ENCODE peak calls at places on chromosomes 16 and 17, in seven cellular contexts. One of them, this sample, is unnamed.

GRCh38 chr16:88617268-88618031 is 20.9 kb upstream of the IL17C start:
- DNase-seq in AG08396: no peak
- DNase-seq in stimulated activated CD8-positive, alpha-beta memory T cell treated with anti-CD3 and anti-CD28 coated beads, Interleukin-7, amount 100 ng/mL, for 24 hours: no peak
- DNase-seq in AG09309: no peak
- DNase-seq in activated CD8-positive, alpha-beta T cell treated with anti-CD3 and anti-CD28 coated beads, Interleukin-2, amount 10 ng/mL, durations not matched to agents 7 days and 5 days: no peak
- DNase-seq in CD8-positive, alpha-beta memory T cell: no peak
- DNase-seq in heart right ventricle: no peak
- DNase-seq in this sample: no peak

GRCh38 chr16:12091569-12092346 is 115.2 kb downstream of the SNX29 start:
- DNase-seq in AG08396: no peak
- DNase-seq in stimulated activated CD8-positive, alpha-beta memory T cell treated with anti-CD3 and anti-CD28 coated beads, Interleukin-7, amount 100 ng/mL, for 24 hours: no peak
- DNase-seq in AG09309: no peak
- DNase-seq in activated CD8-positive, alpha-beta T cell treated with anti-CD3 and anti-CD28 coated beads, Interleukin-2, amount 10 ng/mL, durations not matched to agents 7 days and 5 days: no peak
- DNase-seq in CD8-positive, alpha-beta memory T cell: no peak
- DNase-seq in heart right ventricle: no peak
- DNase-seq in this sample: no peak

GRCh38 chr17:34762078-34762477 is 182.7 kb downstream of the TMEM132E start:
- DNase-seq in AG08396: no peak
- DNase-seq in stimulated activated CD8-positive, alpha-beta memory T cell treated with anti-CD3 and anti-CD28 coated beads, Interleukin-7, amount 100 ng/mL, for 24 hours: no peak
- DNase-seq in AG09309: no peak
- DNase-seq in activated CD8-positive, alpha-beta T cell treated with anti-CD3 and anti-CD28 coated beads, Interleukin-2, amount 10 ng/mL, durations not matched to agents 7 days and 5 days: no peak
- DNase-seq in CD8-positive, alpha-beta memory T cell: no peak
- DNase-seq in heart right ventricle: no peak
- DNase-seq in this sample: no peak

GRCh38 chr17:1294157-1294717 is 14.8 kb downstream of the TRARG1 start:
- DNase-seq in AG08396: no peak
- DNase-seq in stimulated activated CD8-positive, alpha-beta memory T cell treated with anti-CD3 and anti-CD28 coated beads, Interleukin-7, amount 100 ng/mL, for 24 hours: peak
- DNase-seq in AG09309: no peak
- DNase-seq in activated CD8-positive, alpha-beta T cell treated with anti-CD3 and anti-CD28 coated beads, Interleukin-2, amount 10 ng/mL, durations not matched to agents 7 days and 5 days: peak
- DNase-seq in CD8-positive, alpha-beta memory T cell: peak
- DNase-seq in heart right ventricle: no peak
- DNase-seq in this sample: no peak

GRCh38 chr16:85460252-85460982 is 152.7 kb upstream of the GSE1 start:
- DNase-seq in AG08396: no peak
- DNase-seq in stimulated activated CD8-positive, alpha-beta memory T cell treated with anti-CD3 and anti-CD28 coated beads, Interleukin-7, amount 100 ng/mL, for 24 hours: no peak
- DNase-seq in AG09309: no peak
- DNase-seq in activated CD8-positive, alpha-beta T cell treated with anti-CD3 and anti-CD28 coated beads, Interleukin-2, amount 10 ng/mL, durations not matched to agents 7 days and 5 days: no peak
- DNase-seq in CD8-positive, alpha-beta memory T cell: no peak
- DNase-seq in heart right ventricle: no peak
- DNase-seq in this sample: no peak

GRCh38 chr17:77836557-77837041 is 121.9 kb upstream of the TNRC6C start:
- DNase-seq in AG08396: no peak
- DNase-seq in stimulated activated CD8-positive, alpha-beta memory T cell treated with anti-CD3 and anti-CD28 coated beads, Interleukin-7, amount 100 ng/mL, for 24 hours: no peak
- DNase-seq in AG09309: no peak
- DNase-seq in activated CD8-positive, alpha-beta T cell treated with anti-CD3 and anti-CD28 coated beads, Interleukin-2, amount 10 ng/mL, durations not matched to agents 7 days and 5 days: peak
- DNase-seq in CD8-positive, alpha-beta memory T cell: no peak
- DNase-seq in heart right ventricle: no peak
- DNase-seq in this sample: peak

GRCh38 chr17:75832652-75833400 is 11.4 kb downstream of the UNC13D start:
- DNase-seq in AG08396: no peak
- DNase-seq in stimulated activated CD8-positive, alpha-beta memory T cell treated with anti-CD3 and anti-CD28 coated beads, Interleukin-7, amount 100 ng/mL, for 24 hours: no peak
- DNase-seq in AG09309: no peak
- DNase-seq in activated CD8-positive, alpha-beta T cell treated with anti-CD3 and anti-CD28 coated beads, Interleukin-2, amount 10 ng/mL, durations not matched to agents 7 days and 5 days: peak
- DNase-seq in CD8-positive, alpha-beta memory T cell: no peak
- DNase-seq in heart right ventricle: no peak
- DNase-seq in this sample: peak

GRCh38 chr17:55513885-55514590 is 2.8 kb upstream of the SMIM36 start:
- DNase-seq in AG08396: peak
- DNase-seq in stimulated activated CD8-positive, alpha-beta memory T cell treated with anti-CD3 and anti-CD28 coated beads, Interleukin-7, amount 100 ng/mL, for 24 hours: peak
- DNase-seq in AG09309: no peak
- DNase-seq in activated CD8-positive, alpha-beta T cell treated with anti-CD3 and anti-CD28 coated beads, Interleukin-2, amount 10 ng/mL, durations not matched to agents 7 days and 5 days: peak
- DNase-seq in CD8-positive, alpha-beta memory T cell: peak
- DNase-seq in heart right ventricle: no peak
- DNase-seq in this sample: peak

GRCh38 chr17:72345536-72345935 is 224.7 kb downstream of the SOX9 start:
- DNase-seq in AG08396: no peak
- DNase-seq in stimulated activated CD8-positive, alpha-beta memory T cell treated with anti-CD3 and anti-CD28 coated beads, Interleukin-7, amount 100 ng/mL, for 24 hours: no peak
- DNase-seq in AG09309: no peak
- DNase-seq in activated CD8-positive, alpha-beta T cell treated with anti-CD3 and anti-CD28 coated beads, Interleukin-2, amount 10 ng/mL, durations not matched to agents 7 days and 5 days: no peak
- DNase-seq in CD8-positive, alpha-beta memory T cell: no peak
- DNase-seq in heart right ventricle: no peak
- DNase-seq in this sample: no peak

GRCh38 chr17:28480278-28480677 is 6.8 kb downstream of the SLC13A2 start:
- DNase-seq in AG08396: no peak
- DNase-seq in stimulated activated CD8-positive, alpha-beta memory T cell treated with anti-CD3 and anti-CD28 coated beads, Interleukin-7, amount 100 ng/mL, for 24 hours: no peak
- DNase-seq in AG09309: no peak
- DNase-seq in activated CD8-positive, alpha-beta T cell treated with anti-CD3 and anti-CD28 coated beads, Interleukin-2, amount 10 ng/mL, durations not matched to agents 7 days and 5 days: no peak
- DNase-seq in CD8-positive, alpha-beta memory T cell: no peak
- DNase-seq in heart right ventricle: no peak
- DNase-seq in this sample: no peak

GRCh38 chr17:71208111-71208704 is 912.6 kb upstream of the SOX9 start:
- DNase-seq in AG08396: peak
- DNase-seq in stimulated activated CD8-positive, alpha-beta memory T cell treated with anti-CD3 and anti-CD28 coated beads, Interleukin-7, amount 100 ng/mL, for 24 hours: no peak
- DNase-seq in AG09309: peak
- DNase-seq in activated CD8-positive, alpha-beta T cell treated with anti-CD3 and anti-CD28 coated beads, Interleukin-2, amount 10 ng/mL, durations not matched to agents 7 days and 5 days: no peak
- DNase-seq in CD8-positive, alpha-beta memory T cell: no peak
- DNase-seq in heart right ventricle: no peak
- DNase-seq in this sample: no peak

GRCh38 chr17:15371731-15372130 is 30.3 kb upstream of the TEKT3 start:
- DNase-seq in AG08396: no peak
- DNase-seq in stimulated activated CD8-positive, alpha-beta memory T cell treated with anti-CD3 and anti-CD28 coated beads, Interleukin-7, amount 100 ng/mL, for 24 hours: no peak
- DNase-seq in AG09309: no peak
- DNase-seq in activated CD8-positive, alpha-beta T cell treated with anti-CD3 and anti-CD28 coated beads, Interleukin-2, amount 10 ng/mL, durations not matched to agents 7 days and 5 days: no peak
- DNase-seq in CD8-positive, alpha-beta memory T cell: no peak
- DNase-seq in heart right ventricle: no peak
- DNase-seq in this sample: no peak

GRCh38 chr17:17345294-17345597 is 42.1 kb downstream of the NT5M start:
- DNase-seq in AG08396: no peak
- DNase-seq in stimulated activated CD8-positive, alpha-beta memory T cell treated with anti-CD3 and anti-CD28 coated beads, Interleukin-7, amount 100 ng/mL, for 24 hours: no peak
- DNase-seq in AG09309: no peak
- DNase-seq in activated CD8-positive, alpha-beta T cell treated with anti-CD3 and anti-CD28 coated beads, Interleukin-2, amount 10 ng/mL, durations not matched to agents 7 days and 5 days: no peak
- DNase-seq in CD8-positive, alpha-beta memory T cell: no peak
- DNase-seq in heart right ventricle: no peak
- DNase-seq in this sample: no peak

GRCh38 chr17:51118330-51119195 is 2.1 kb downstream of the SPAG9 start:
- DNase-seq in AG08396: no peak
- DNase-seq in stimulated activated CD8-positive, alpha-beta memory T cell treated with anti-CD3 and anti-CD28 coated beads, Interleukin-7, amount 100 ng/mL, for 24 hours: no peak
- DNase-seq in AG09309: no peak
- DNase-seq in activated CD8-positive, alpha-beta T cell treated with anti-CD3 and anti-CD28 coated beads, Interleukin-2, amount 10 ng/mL, durations not matched to agents 7 days and 5 days: no peak
- DNase-seq in CD8-positive, alpha-beta memory T cell: no peak
- DNase-seq in heart right ventricle: no peak
- DNase-seq in this sample: no peak

GRCh38 chr16:77849640-77850258 is 61.4 kb downstream of the VAT1L start:
- DNase-seq in AG08396: no peak
- DNase-seq in stimulated activated CD8-positive, alpha-beta memory T cell treated with anti-CD3 and anti-CD28 coated beads, Interleukin-7, amount 100 ng/mL, for 24 hours: no peak
- DNase-seq in AG09309: no peak
- DNase-seq in activated CD8-positive, alpha-beta T cell treated with anti-CD3 and anti-CD28 coated beads, Interleukin-2, amount 10 ng/mL, durations not matched to agents 7 days and 5 days: no peak
- DNase-seq in CD8-positive, alpha-beta memory T cell: no peak
- DNase-seq in heart right ventricle: no peak
- DNase-seq in this sample: no peak

GRCh38 chr16:2838928-2839327 is 8.8 kb downstream of the ZG16B start:
- DNase-seq in AG08396: peak
- DNase-seq in stimulated activated CD8-positive, alpha-beta memory T cell treated with anti-CD3 and anti-CD28 coated beads, Interleukin-7, amount 100 ng/mL, for 24 hours: peak
- DNase-seq in AG09309: peak
- DNase-seq in activated CD8-positive, alpha-beta T cell treated with anti-CD3 and anti-CD28 coated beads, Interleukin-2, amount 10 ng/mL, durations not matched to agents 7 days and 5 days: peak
- DNase-seq in CD8-positive, alpha-beta memory T cell: peak
- DNase-seq in heart right ventricle: peak
- DNase-seq in this sample: no peak

GRCh38 chr16:4056161-4057105 is 59.8 kb downstream of the ADCY9 start:
- DNase-seq in AG08396: no peak
- DNase-seq in stimulated activated CD8-positive, alpha-beta memory T cell treated with anti-CD3 and anti-CD28 coated beads, Interleukin-7, amount 100 ng/mL, for 24 hours: no peak
- DNase-seq in AG09309: no peak
- DNase-seq in activated CD8-positive, alpha-beta T cell treated with anti-CD3 and anti-CD28 coated beads, Interleukin-2, amount 10 ng/mL, durations not matched to agents 7 days and 5 days: no peak
- DNase-seq in CD8-positive, alpha-beta memory T cell: no peak
- DNase-seq in heart right ventricle: no peak
- DNase-seq in this sample: no peak

GRCh38 chr16:8923199-8923598 is 40.5 kb downstream of the USP7 start:
- DNase-seq in AG08396: no peak
- DNase-seq in stimulated activated CD8-positive, alpha-beta memory T cell treated with anti-CD3 and anti-CD28 coated beads, Interleukin-7, amount 100 ng/mL, for 24 hours: no peak
- DNase-seq in AG09309: no peak
- DNase-seq in activated CD8-positive, alpha-beta T cell treated with anti-CD3 and anti-CD28 coated beads, Interleukin-2, amount 10 ng/mL, durations not matched to agents 7 days and 5 days: no peak
- DNase-seq in CD8-positive, alpha-beta memory T cell: no peak
- DNase-seq in heart right ventricle: no peak
- DNase-seq in this sample: no peak

GRCh38 chr16:72291531-72291981 is 119.6 kb upstream of the PMFBP1 start:
- DNase-seq in AG08396: peak
- DNase-seq in stimulated activated CD8-positive, alpha-beta memory T cell treated with anti-CD3 and anti-CD28 coated beads, Interleukin-7, amount 100 ng/mL, for 24 hours: no peak
- DNase-seq in AG09309: peak
- DNase-seq in activated CD8-positive, alpha-beta T cell treated with anti-CD3 and anti-CD28 coated beads, Interleukin-2, amount 10 ng/mL, durations not matched to agents 7 days and 5 days: no peak
- DNase-seq in CD8-positive, alpha-beta memory T cell: no peak
- DNase-seq in heart right ventricle: no peak
- DNase-seq in this sample: no peak

GRCh38 chr16:68991075-68991474 is 114.4 kb upstream of the HAS3 start:
- DNase-seq in AG08396: no peak
- DNase-seq in stimulated activated CD8-positive, alpha-beta memory T cell treated with anti-CD3 and anti-CD28 coated beads, Interleukin-7, amount 100 ng/mL, for 24 hours: no peak
- DNase-seq in AG09309: no peak
- DNase-seq in activated CD8-positive, alpha-beta T cell treated with anti-CD3 and anti-CD28 coated beads, Interleukin-2, amount 10 ng/mL, durations not matched to agents 7 days and 5 days: no peak
- DNase-seq in CD8-positive, alpha-beta memory T cell: no peak
- DNase-seq in heart right ventricle: no peak
- DNase-seq in this sample: no peak

GRCh38 chr16:20383106-20384029 is 21.2 kb downstream of the PDILT start:
- DNase-seq in AG08396: peak
- DNase-seq in stimulated activated CD8-positive, alpha-beta memory T cell treated with anti-CD3 and anti-CD28 coated beads, Interleukin-7, amount 100 ng/mL, for 24 hours: peak
- DNase-seq in AG09309: peak
- DNase-seq in activated CD8-positive, alpha-beta T cell treated with anti-CD3 and anti-CD28 coated beads, Interleukin-2, amount 10 ng/mL, durations not matched to agents 7 days and 5 days: peak
- DNase-seq in CD8-positive, alpha-beta memory T cell: no peak
- DNase-seq in heart right ventricle: no peak
- DNase-seq in this sample: peak

GRCh38 chr16:4416200-4417032 is at the start of gene CORO7:
- DNase-seq in AG08396: peak
- DNase-seq in stimulated activated CD8-positive, alpha-beta memory T cell treated with anti-CD3 and anti-CD28 coated beads, Interleukin-7, amount 100 ng/mL, for 24 hours: peak
- DNase-seq in AG09309: no peak
- DNase-seq in activated CD8-positive, alpha-beta T cell treated with anti-CD3 and anti-CD28 coated beads, Interleukin-2, amount 10 ng/mL, durations not matched to agents 7 days and 5 days: peak
- DNase-seq in CD8-positive, alpha-beta memory T cell: peak
- DNase-seq in heart right ventricle: peak
- DNase-seq in this sample: peak

GRCh38 chr16:23979426-23979825 is 143.6 kb downstream of the PRKCB start:
- DNase-seq in AG08396: no peak
- DNase-seq in stimulated activated CD8-positive, alpha-beta memory T cell treated with anti-CD3 and anti-CD28 coated beads, Interleukin-7, amount 100 ng/mL, for 24 hours: no peak
- DNase-seq in AG09309: no peak
- DNase-seq in activated CD8-positive, alpha-beta T cell treated with anti-CD3 and anti-CD28 coated beads, Interleukin-2, amount 10 ng/mL, durations not matched to agents 7 days and 5 days: no peak
- DNase-seq in CD8-positive, alpha-beta memory T cell: no peak
- DNase-seq in heart right ventricle: no peak
- DNase-seq in this sample: no peak

GRCh38 chr17:66580178-66580577 is 254.7 kb upstream of the CACNG5 start:
- DNase-seq in AG08396: peak
- DNase-seq in stimulated activated CD8-positive, alpha-beta memory T cell treated with anti-CD3 and anti-CD28 coated beads, Interleukin-7, amount 100 ng/mL, for 24 hours: no peak
- DNase-seq in AG09309: no peak
- DNase-seq in activated CD8-positive, alpha-beta T cell treated with anti-CD3 and anti-CD28 coated beads, Interleukin-2, amount 10 ng/mL, durations not matched to agents 7 days and 5 days: no peak
- DNase-seq in CD8-positive, alpha-beta memory T cell: no peak
- DNase-seq in heart right ventricle: peak
- DNase-seq in this sample: peak

GRCh38 chr17:2414665-2415064 is 13.8 kb upstream of the MNT start:
- DNase-seq in AG08396: no peak
- DNase-seq in stimulated activated CD8-positive, alpha-beta memory T cell treated with anti-CD3 and anti-CD28 coated beads, Interleukin-7, amount 100 ng/mL, for 24 hours: no peak
- DNase-seq in AG09309: no peak
- DNase-seq in activated CD8-positive, alpha-beta T cell treated with anti-CD3 and anti-CD28 coated beads, Interleukin-2, amount 10 ng/mL, durations not matched to agents 7 days and 5 days: no peak
- DNase-seq in CD8-positive, alpha-beta memory T cell: no peak
- DNase-seq in heart right ventricle: no peak
- DNase-seq in this sample: no peak

GRCh38 chr16:56776562-56776961 is 46.6 kb downstream of the NUP93 start:
- DNase-seq in AG08396: peak
- DNase-seq in stimulated activated CD8-positive, alpha-beta memory T cell treated with anti-CD3 and anti-CD28 coated beads, Interleukin-7, amount 100 ng/mL, for 24 hours: no peak
- DNase-seq in AG09309: peak
- DNase-seq in activated CD8-positive, alpha-beta T cell treated with anti-CD3 and anti-CD28 coated beads, Interleukin-2, amount 10 ng/mL, durations not matched to agents 7 days and 5 days: no peak
- DNase-seq in CD8-positive, alpha-beta memory T cell: no peak
- DNase-seq in heart right ventricle: peak
- DNase-seq in this sample: no peak

GRCh38 chr17:19433240-19433639 is 22.2 kb downstream of the RNF112 start:
- DNase-seq in AG08396: no peak
- DNase-seq in stimulated activated CD8-positive, alpha-beta memory T cell treated with anti-CD3 and anti-CD28 coated beads, Interleukin-7, amount 100 ng/mL, for 24 hours: no peak
- DNase-seq in AG09309: no peak
- DNase-seq in activated CD8-positive, alpha-beta T cell treated with anti-CD3 and anti-CD28 coated beads, Interleukin-2, amount 10 ng/mL, durations not matched to agents 7 days and 5 days: no peak
- DNase-seq in CD8-positive, alpha-beta memory T cell: no peak
- DNase-seq in heart right ventricle: no peak
- DNase-seq in this sample: no peak

GRCh38 chr17:27457731-27458523 is 1.7 kb downstream of the KSR1 start:
- DNase-seq in AG08396: peak
- DNase-seq in stimulated activated CD8-positive, alpha-beta memory T cell treated with anti-CD3 and anti-CD28 coated beads, Interleukin-7, amount 100 ng/mL, for 24 hours: no peak
- DNase-seq in AG09309: peak
- DNase-seq in activated CD8-positive, alpha-beta T cell treated with anti-CD3 and anti-CD28 coated beads, Interleukin-2, amount 10 ng/mL, durations not matched to agents 7 days and 5 days: no peak
- DNase-seq in CD8-positive, alpha-beta memory T cell: no peak
- DNase-seq in heart right ventricle: no peak
- DNase-seq in this sample: no peak

GRCh38 chr16:12470311-12471229 is 333.1 kb downstream of the CPPED1 start:
- DNase-seq in AG08396: peak
- DNase-seq in stimulated activated CD8-positive, alpha-beta memory T cell treated with anti-CD3 and anti-CD28 coated beads, Interleukin-7, amount 100 ng/mL, for 24 hours: no peak
- DNase-seq in AG09309: no peak
- DNase-seq in activated CD8-positive, alpha-beta T cell treated with anti-CD3 and anti-CD28 coated beads, Interleukin-2, amount 10 ng/mL, durations not matched to agents 7 days and 5 days: no peak
- DNase-seq in CD8-positive, alpha-beta memory T cell: no peak
- DNase-seq in heart right ventricle: peak
- DNase-seq in this sample: no peak